ENCODE peak calls at places on chromosomes 7 and 10, in ten cellular contexts. One of them, this sample, is unnamed.

GRCh38 chr10:14489522-14490177 is 158.9 kb upstream of the FRMD4A start:
- DNase-seq in Peyer's patch: no peak
- DNase-seq in kidney: no peak
- DNase-seq in choroid plexus epithelial cell: no peak
- DNase-seq in spleen: no peak
- DNase-seq in cardiac fibroblast: no peak
- DNase-seq in epithelial cell of esophagus: no peak
- DNase-seq in CD8-positive, alpha-beta T cell: no peak
- DNase-seq in SK-N-SH: no peak
- DNase-seq in A549: no peak
- DNase-seq in this sample: no peak

GRCh38 chr7:35648367-35648766 is 46.6 kb downstream of the HERPUD2 start:
- DNase-seq in CD8-positive, alpha-beta T cell: no peak
- DNase-seq in cardiac fibroblast: no peak
- DNase-seq in SK-N-SH: no peak
- DNase-seq in A549: no peak
- DNase-seq in spleen: no peak
- DNase-seq in Peyer's patch: no peak
- DNase-seq in epithelial cell of esophagus: no peak
- DNase-seq in kidney: no peak
- DNase-seq in choroid plexus epithelial cell: peak; percentile 41
- DNase-seq in this sample: no peak

GRCh38 chr7:129343099-129343700 is 91.0 kb upstream of the STRIP2 start:
- DNase-seq in spleen: no peak
- DNase-seq in A549: peak; percentile 36
- DNase-seq in SK-N-SH: peak; percentile 64
- DNase-seq in choroid plexus epithelial cell: peak; percentile 79
- DNase-seq in cardiac fibroblast: peak; percentile 69
- DNase-seq in epithelial cell of esophagus: peak; percentile 65
- DNase-seq in Peyer's patch: no peak
- DNase-seq in CD8-positive, alpha-beta T cell: no peak
- DNase-seq in kidney: no peak
- DNase-seq in this sample: peak; percentile 76

GRCh38 chr10:128435811-128436210 is 309.6 kb upstream of the MKI67 start:
- DNase-seq in Peyer's patch: no peak
- DNase-seq in epithelial cell of esophagus: no peak
- DNase-seq in choroid plexus epithelial cell: no peak
- DNase-seq in CD8-positive, alpha-beta T cell: no peak
- DNase-seq in A549: no peak
- DNase-seq in cardiac fibroblast: no peak
- DNase-seq in spleen: no peak
- DNase-seq in SK-N-SH: no peak
- DNase-seq in kidney: no peak
- DNase-seq in this sample: no peak

GRCh38 chr10:13528875-13529713 is at the start of gene BEND7:
- DNase-seq in Peyer's patch: no peak
- DNase-seq in kidney: peak; percentile 76
- DNase-seq in CD8-positive, alpha-beta T cell: no peak
- DNase-seq in choroid plexus epithelial cell: no peak
- DNase-seq in SK-N-SH: peak; percentile 95
- DNase-seq in spleen: no peak
- DNase-seq in A549: peak; percentile 65
- DNase-seq in epithelial cell of esophagus: peak; percentile 16
- DNase-seq in cardiac fibroblast: peak; percentile 16
- DNase-seq in this sample: peak; percentile 6

GRCh38 chr10:114499630-114500190 is 95.4 kb upstream of the AFAP1L2 start:
- DNase-seq in epithelial cell of esophagus: peak; percentile 100
- DNase-seq in spleen: peak; percentile 81
- DNase-seq in CD8-positive, alpha-beta T cell: peak; percentile 29
- DNase-seq in A549: no peak
- DNase-seq in choroid plexus epithelial cell: no peak
- DNase-seq in Peyer's patch: peak; percentile 75
- DNase-seq in SK-N-SH: no peak
- DNase-seq in kidney: no peak
- DNase-seq in cardiac fibroblast: no peak
- DNase-seq in this sample: no peak

GRCh38 chr7:98283887-98284222 is 2.4 kb downstream of the BRI3 start:
- DNase-seq in A549: no peak
- DNase-seq in spleen: no peak
- DNase-seq in kidney: no peak
- DNase-seq in SK-N-SH: no peak
- DNase-seq in cardiac fibroblast: no peak
- DNase-seq in Peyer's patch: no peak
- DNase-seq in CD8-positive, alpha-beta T cell: no peak
- DNase-seq in choroid plexus epithelial cell: no peak
- DNase-seq in epithelial cell of esophagus: no peak
- DNase-seq in this sample: no peak

GRCh38 chr7:106009511-106010226 is 46.6 kb downstream of the CDHR3 start:
- DNase-seq in choroid plexus epithelial cell: peak; percentile 96
- DNase-seq in epithelial cell of esophagus: peak; percentile 97
- DNase-seq in SK-N-SH: peak; percentile 91
- DNase-seq in CD8-positive, alpha-beta T cell: peak; percentile 76
- DNase-seq in Peyer's patch: peak; percentile 61
- DNase-seq in cardiac fibroblast: peak; percentile 96
- DNase-seq in kidney: peak; percentile 94
- DNase-seq in A549: peak; percentile 85
- DNase-seq in spleen: peak; percentile 93
- DNase-seq in this sample: peak; percentile 93

GRCh38 chr7:158705234-158705890 is 758 bp upstream of the NCAPG2 start:
- DNase-seq in epithelial cell of esophagus: no peak
- DNase-seq in SK-N-SH: peak; percentile 50
- DNase-seq in Peyer's patch: no peak
- DNase-seq in A549: no peak
- DNase-seq in CD8-positive, alpha-beta T cell: no peak
- DNase-seq in spleen: no peak
- DNase-seq in kidney: no peak
- DNase-seq in cardiac fibroblast: peak; percentile 22
- DNase-seq in choroid plexus epithelial cell: no peak
- DNase-seq in this sample: no peak

GRCh38 chr7:158706710-158707590 is 2.3 kb upstream of the NCAPG2 start:
- DNase-seq in kidney: no peak
- DNase-seq in SK-N-SH: no peak
- DNase-seq in Peyer's patch: no peak
- DNase-seq in epithelial cell of esophagus: no peak
- DNase-seq in A549: no peak
- DNase-seq in CD8-positive, alpha-beta T cell: no peak
- DNase-seq in spleen: peak; percentile 81
- DNase-seq in choroid plexus epithelial cell: no peak
- DNase-seq in cardiac fibroblast: no peak
- DNase-seq in this sample: no peak

GRCh38 chr7:158706273-158706704 is 1.7 kb upstream of the NCAPG2 start:
- DNase-seq in Peyer's patch: no peak
- DNase-seq in spleen: no peak
- DNase-seq in cardiac fibroblast: peak; percentile 56
- DNase-seq in kidney: no peak
- DNase-seq in epithelial cell of esophagus: no peak
- DNase-seq in SK-N-SH: no peak
- DNase-seq in CD8-positive, alpha-beta T cell: no peak
- DNase-seq in choroid plexus epithelial cell: no peak
- DNase-seq in A549: no peak
- DNase-seq in this sample: peak; percentile 66

GRCh38 chr7:158702944-158703343 is 1.7 kb downstream of the NCAPG2 start:
- DNase-seq in Peyer's patch: no peak
- DNase-seq in choroid plexus epithelial cell: no peak
- DNase-seq in SK-N-SH: no peak
- DNase-seq in spleen: no peak
- DNase-seq in cardiac fibroblast: no peak
- DNase-seq in CD8-positive, alpha-beta T cell: no peak
- DNase-seq in epithelial cell of esophagus: peak; percentile 11
- DNase-seq in kidney: no peak
- DNase-seq in A549: no peak
- DNase-seq in this sample: no peak

DNA sequence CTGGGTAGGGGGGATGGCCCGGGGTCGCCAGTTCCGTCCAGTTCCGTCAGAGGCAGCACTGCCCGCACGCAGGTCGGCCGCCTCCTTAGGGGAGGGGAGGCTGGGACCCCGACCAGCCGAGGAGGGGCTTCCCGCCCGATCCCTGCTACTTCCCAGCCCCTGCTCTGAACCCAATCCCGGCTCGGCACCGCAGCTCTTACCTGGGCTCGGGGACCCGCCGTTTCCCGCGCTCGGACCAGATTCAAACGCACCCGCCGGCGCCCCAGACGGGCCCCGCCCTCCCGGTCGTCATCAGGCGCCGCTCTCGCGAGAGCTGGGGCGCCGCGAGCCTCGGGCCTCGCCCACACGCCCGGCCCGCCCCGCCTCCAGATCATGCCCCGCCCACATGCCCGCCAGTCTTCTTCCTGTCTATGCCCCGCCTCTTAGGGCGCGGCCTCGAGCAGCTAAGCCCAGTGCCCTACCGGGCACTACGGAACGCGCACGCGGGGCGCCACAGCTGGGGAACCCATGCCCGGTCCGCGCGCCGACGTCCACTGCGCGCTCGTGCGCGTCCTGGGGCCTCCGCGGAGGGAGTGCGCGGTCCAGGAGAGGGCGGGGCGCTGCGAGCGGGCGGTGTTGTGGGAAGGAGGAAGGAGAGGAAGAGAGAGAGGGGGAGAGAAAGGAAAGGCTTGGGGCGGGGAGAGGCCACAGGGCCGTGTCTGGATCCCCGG is at the start of gene NCAPG2:
- DNase-seq in A549: peak; percentile 95
- DNase-seq in SK-N-SH: peak; percentile 100
- DNase-seq in cardiac fibroblast: peak; percentile 99
- DNase-seq in spleen: peak; percentile 100
- DNase-seq in Peyer's patch: peak; percentile 97
- DNase-seq in epithelial cell of esophagus: peak; percentile 98
- DNase-seq in CD8-positive, alpha-beta T cell: peak; percentile 97
- DNase-seq in choroid plexus epithelial cell: peak; percentile 98
- DNase-seq in kidney: peak; percentile 100
- DNase-seq in this sample: peak; percentile 98
- H3K4me3 ChIP-seq in A549: peak within 1 kb of the TSS; percentile 72
- H3K4me3 ChIP-seq in SK-N-SH: peak within 1 kb of the TSS; percentile 99
- H3K4me3 ChIP-seq in cardiac fibroblast: peak within 1 kb of the TSS; percentile 99
- H3K4me3 ChIP-seq in spleen: peak within 1 kb of the TSS; percentile 90
- H3K4me3 ChIP-seq in Peyer's patch: peak within 1 kb of the TSS; percentile 82
- H3K4me3 ChIP-seq in epithelial cell of esophagus: peak within 1 kb of the TSS; percentile 86
- H3K4me3 ChIP-seq in CD8-positive, alpha-beta T cell: peak within 1 kb of the TSS; percentile 68
- H3K4me3 ChIP-seq in choroid plexus epithelial cell: peak within 1 kb of the TSS; percentile 90
- H3K4me3 ChIP-seq in kidney: peak within 1 kb of the TSS; percentile 57
- H3K4me3 ChIP-seq in this sample: peak within 1 kb of the TSS; percentile 91

GRCh38 chr10:23994459-23995046 is 214.4 kb upstream of the KIAA1217 start:
- DNase-seq in epithelial cell of esophagus: peak; percentile 67
- DNase-seq in CD8-positive, alpha-beta T cell: no peak
- DNase-seq in cardiac fibroblast: peak; percentile 63
- DNase-seq in A549: peak; percentile 15
- DNase-seq in choroid plexus epithelial cell: peak; percentile 77
- DNase-seq in kidney: no peak
- DNase-seq in spleen: no peak
- DNase-seq in SK-N-SH: peak; percentile 52
- DNase-seq in Peyer's patch: no peak
- DNase-seq in this sample: peak; percentile 68

GRCh38 chr10:24000271-24000813 is 208.6 kb upstream of the KIAA1217 start:
- DNase-seq in kidney: no peak
- DNase-seq in A549: no peak
- DNase-seq in cardiac fibroblast: no peak
- DNase-seq in Peyer's patch: no peak
- DNase-seq in spleen: no peak
- DNase-seq in SK-N-SH: no peak
- DNase-seq in CD8-positive, alpha-beta T cell: no peak
- DNase-seq in choroid plexus epithelial cell: no peak
- DNase-seq in epithelial cell of esophagus: peak; percentile 59
- DNase-seq in this sample: no peak

GRCh38 chr10:23999445-23999844 is 209.5 kb upstream of the KIAA1217 start:
- DNase-seq in CD8-positive, alpha-beta T cell: no peak
- DNase-seq in epithelial cell of esophagus: no peak
- DNase-seq in Peyer's patch: no peak
- DNase-seq in spleen: no peak
- DNase-seq in A549: no peak
- DNase-seq in SK-N-SH: no peak
- DNase-seq in kidney: no peak
- DNase-seq in cardiac fibroblast: no peak
- DNase-seq in choroid plexus epithelial cell: no peak
- DNase-seq in this sample: no peak
- TF ChIP-seq CTCF in CD8-positive, alpha-beta T cell: no peak
- TF ChIP-seq CTCF in epithelial cell of esophagus: no peak
- TF ChIP-seq CTCF in Peyer's patch: no peak
- TF ChIP-seq CTCF in spleen: no peak
- TF ChIP-seq CTCF in A549: no peak
- TF ChIP-seq CTCF in SK-N-SH: no peak
- TF ChIP-seq CTCF in kidney: no peak
- TF ChIP-seq CTCF in cardiac fibroblast: no peak
- TF ChIP-seq CTCF in choroid plexus epithelial cell: no peak
- TF ChIP-seq CTCF in this sample: no peak

GRCh38 chr10:91010952-91011351 is 90.1 kb upstream of the ANKRD1 start:
- DNase-seq in cardiac fibroblast: no peak
- DNase-seq in epithelial cell of esophagus: peak; percentile 51
- DNase-seq in kidney: no peak
- DNase-seq in SK-N-SH: no peak
- DNase-seq in CD8-positive, alpha-beta T cell: no peak
- DNase-seq in choroid plexus epithelial cell: no peak
- DNase-seq in A549: no peak
- DNase-seq in Peyer's patch: no peak
- DNase-seq in spleen: no peak
- DNase-seq in this sample: no peak

GRCh38 chr10:91006001-91006751 is 85.3 kb upstream of the ANKRD1 start:
- DNase-seq in epithelial cell of esophagus: peak; percentile 75
- DNase-seq in kidney: no peak
- DNase-seq in cardiac fibroblast: peak; percentile 89
- DNase-seq in SK-N-SH: peak; percentile 28
- DNase-seq in choroid plexus epithelial cell: peak; percentile 94
- DNase-seq in spleen: peak; percentile 79
- DNase-seq in A549: peak; percentile 33
- DNase-seq in Peyer's patch: peak; percentile 67
- DNase-seq in CD8-positive, alpha-beta T cell: peak; percentile 68
- DNase-seq in this sample: peak; percentile 86

GRCh38 chr10:91006752-91007346 is 86.0 kb upstream of the ANKRD1 start:
- DNase-seq in Peyer's patch: no peak
- DNase-seq in choroid plexus epithelial cell: peak; percentile 6
- DNase-seq in epithelial cell of esophagus: no peak
- DNase-seq in SK-N-SH: no peak
- DNase-seq in kidney: no peak
- DNase-seq in CD8-positive, alpha-beta T cell: no peak
- DNase-seq in spleen: no peak
- DNase-seq in cardiac fibroblast: no peak
- DNase-seq in A549: no peak
- DNase-seq in this sample: no peak

GRCh38 chr10:91009121-91009520 is 88.2 kb upstream of the ANKRD1 start:
- DNase-seq in CD8-positive, alpha-beta T cell: no peak
- DNase-seq in SK-N-SH: no peak
- DNase-seq in kidney: no peak
- DNase-seq in cardiac fibroblast: no peak
- DNase-seq in epithelial cell of esophagus: no peak
- DNase-seq in choroid plexus epithelial cell: no peak
- DNase-seq in spleen: no peak
- DNase-seq in A549: no peak
- DNase-seq in Peyer's patch: no peak
- DNase-seq in this sample: no peak

DNA sequence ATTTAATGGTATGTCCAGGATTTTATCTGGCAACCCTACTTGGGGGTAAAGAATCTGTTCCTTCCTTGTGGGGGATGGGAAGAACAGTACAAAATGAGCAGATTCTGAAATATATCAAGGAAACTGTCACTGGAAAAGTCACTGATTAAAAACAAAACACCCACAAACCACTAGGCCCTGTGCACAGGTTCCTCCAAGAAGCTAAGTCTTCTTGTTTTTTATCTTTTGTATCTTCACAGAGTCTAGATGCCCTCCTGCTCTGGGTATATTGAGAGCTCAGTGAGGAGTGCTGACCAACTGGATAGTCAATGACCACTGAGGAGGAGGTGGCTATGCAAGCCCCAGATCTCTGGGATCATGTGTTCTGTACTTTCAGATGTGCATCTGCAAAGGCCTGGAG is 86.8 kb upstream of the ANKRD1 start:
- DNase-seq in cardiac fibroblast: no peak
- DNase-seq in choroid plexus epithelial cell: no peak
- DNase-seq in A549: no peak
- DNase-seq in CD8-positive, alpha-beta T cell: no peak
- DNase-seq in kidney: no peak
- DNase-seq in spleen: no peak
- DNase-seq in SK-N-SH: no peak
- DNase-seq in Peyer's patch: no peak
- DNase-seq in epithelial cell of esophagus: no peak
- DNase-seq in this sample: no peak
- H3K4me3 ChIP-seq in cardiac fibroblast: no peak overlapping the region
- H3K4me3 ChIP-seq in choroid plexus epithelial cell: no peak overlapping the region
- H3K4me3 ChIP-seq in A549: no peak overlapping the region
- H3K4me3 ChIP-seq in CD8-positive, alpha-beta T cell: no peak overlapping the region
- H3K4me3 ChIP-seq in kidney: no peak overlapping the region
- H3K4me3 ChIP-seq in spleen: no peak overlapping the region
- H3K4me3 ChIP-seq in SK-N-SH: no peak overlapping the region
- H3K4me3 ChIP-seq in Peyer's patch: no peak overlapping the region
- H3K4me3 ChIP-seq in epithelial cell of esophagus: no peak overlapping the region
- H3K4me3 ChIP-seq in this sample: no peak overlapping the region

DNA sequence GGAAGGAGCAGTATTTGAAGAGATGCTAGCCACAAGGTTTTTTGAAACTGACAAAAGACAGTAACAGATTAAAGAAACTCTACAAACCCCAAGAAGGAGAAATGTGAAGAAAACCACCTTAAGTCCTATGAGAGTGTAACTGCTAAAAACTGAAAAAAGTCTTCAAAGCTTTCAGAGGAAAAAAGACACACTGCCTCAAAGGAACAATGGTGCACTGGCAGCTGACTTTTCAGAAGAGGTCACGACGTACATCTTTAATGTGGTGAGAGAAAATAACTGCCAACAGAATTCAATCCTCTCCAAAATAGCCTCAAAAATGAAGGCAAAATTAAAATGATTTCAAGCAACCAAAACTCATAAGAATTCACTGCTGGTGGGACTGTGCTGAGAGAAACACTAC is 94.0 kb downstream of the VIPR2 start:
- DNase-seq in SK-N-SH: no peak
- DNase-seq in CD8-positive, alpha-beta T cell: peak; percentile 1
- DNase-seq in epithelial cell of esophagus: no peak
- DNase-seq in cardiac fibroblast: no peak
- DNase-seq in choroid plexus epithelial cell: no peak
- DNase-seq in kidney: no peak
- DNase-seq in Peyer's patch: no peak
- DNase-seq in A549: no peak
- DNase-seq in spleen: no peak
- DNase-seq in this sample: no peak
- TF ChIP-seq CTCF in SK-N-SH: no peak
- TF ChIP-seq CTCF in CD8-positive, alpha-beta T cell: no peak
- TF ChIP-seq CTCF in epithelial cell of esophagus: no peak
- TF ChIP-seq CTCF in cardiac fibroblast: no peak
- TF ChIP-seq CTCF in choroid plexus epithelial cell: no peak
- TF ChIP-seq CTCF in kidney: no peak
- TF ChIP-seq CTCF in Peyer's patch: no peak
- TF ChIP-seq CTCF in A549: no peak
- TF ChIP-seq CTCF in spleen: no peak
- TF ChIP-seq CTCF in this sample: no peak

This sample was measured in fibroblast of pulmonary artery.